ENCODE peak calls at places on chromosome 13, in four cellular contexts. V is AG09319, Y is heart right ventricle, S is breast epithelium. O is an unnamed sample.
A peak's percentile ranks its signal among the peaks of the same experiment; 100 is the strongest.

GRCh38 chr13:44337581-44337980 is 36.0 kb upstream of the SERP2 start:
- DNase-seq in V (no peak), Y (no peak), S (no peak), O (no peak)

GRCh38 chr13:98300956-98301641 is 124.0 kb upstream of the RNF113B start:
- DNase-seq in V (peak; percentile 14), Y (no peak), S (no peak), O (peak; percentile 52)

GRCh38 chr13:41461527-41462124 is 4.3 kb downstream of the RGCC start:
- DNase-seq in V (no peak), Y (no peak), S (no peak), O (no peak)

GRCh38 chr13:113585828-113586355 is 1.3 kb downstream of the TFDP1 start:
- DNase-seq in V (no peak), Y (no peak), S (peak; percentile 33), O (no peak)

GRCh38 chr13:59494560-59494970 is 669.2 kb downstream of the DIAPH3 start:
- DNase-seq in V (peak; percentile 11), Y (no peak), S (no peak), O (peak; percentile 76)

GRCh38 chr13:91112191-91112579 is 235.3 kb upstream of the MIR17HG start:
- DNase-seq in V (no peak), Y (no peak), S (no peak), O (no peak)

GRCh38 chr13:46134961-46135522 is 30.2 kb upstream of the CPB2 start:
- DNase-seq in V (no peak), Y (no peak), S (no peak), O (no peak)

GRCh38 chr13:40139896-40140520 is 484.5 kb downstream of the COG6 start:
- DNase-seq in V (no peak), Y (no peak), S (no peak), O (no peak)

GRCh38 chr13:91359071-91359470 is 11.6 kb downstream of the MIR17HG start:
- DNase-seq in V (no peak), Y (no peak), S (no peak), O (no peak)

GRCh38 chr13:40116008-40116407 is 460.5 kb downstream of the COG6 start:
- DNase-seq in V (no peak), Y (no peak), S (no peak), O (no peak)

GRCh38 chr13:102993348-102993747 is 72.9 kb downstream of the SLC10A2 start:
- DNase-seq in V (no peak), Y (no peak), S (no peak), O (no peak)

GRCh38 chr13:51397262-51397933 is 55.4 kb downstream of the INTS6 start:
- DNase-seq in V (peak; percentile 48), Y (no peak), S (no peak), O (peak; percentile 44)

GRCh38 chr13:30865131-30866009 is 40.7 kb upstream of the MEDAG start:
- DNase-seq in V (peak; percentile 83), Y (peak; percentile 70), S (peak; percentile 78), O (peak; percentile 91)
- TF ChIP-seq CTCF in V (peak; percentile 97), Y (peak; percentile 83), S (peak; percentile 94), O (peak; percentile 95)

GRCh38 chr13:110506859-110507566 is 54.5 kb downstream of the RAB20 start:
- DNase-seq in V (no peak), Y (peak; percentile 71), S (peak; percentile 78), O (no peak)

GRCh38 chr13:110509478-110509926 is 52.0 kb downstream of the RAB20 start:
- DNase-seq in V (no peak), Y (no peak), S (no peak), O (no peak)

GRCh38 chr13:110506396-110506795 is 55.1 kb downstream of the RAB20 start:
- DNase-seq in V (no peak), Y (no peak), S (no peak), O (no peak)

GRCh38 chr13:110505594-110505993 is 55.9 kb downstream of the RAB20 start:
- DNase-seq in V (no peak), Y (no peak), S (no peak), O (no peak)

DNA sequence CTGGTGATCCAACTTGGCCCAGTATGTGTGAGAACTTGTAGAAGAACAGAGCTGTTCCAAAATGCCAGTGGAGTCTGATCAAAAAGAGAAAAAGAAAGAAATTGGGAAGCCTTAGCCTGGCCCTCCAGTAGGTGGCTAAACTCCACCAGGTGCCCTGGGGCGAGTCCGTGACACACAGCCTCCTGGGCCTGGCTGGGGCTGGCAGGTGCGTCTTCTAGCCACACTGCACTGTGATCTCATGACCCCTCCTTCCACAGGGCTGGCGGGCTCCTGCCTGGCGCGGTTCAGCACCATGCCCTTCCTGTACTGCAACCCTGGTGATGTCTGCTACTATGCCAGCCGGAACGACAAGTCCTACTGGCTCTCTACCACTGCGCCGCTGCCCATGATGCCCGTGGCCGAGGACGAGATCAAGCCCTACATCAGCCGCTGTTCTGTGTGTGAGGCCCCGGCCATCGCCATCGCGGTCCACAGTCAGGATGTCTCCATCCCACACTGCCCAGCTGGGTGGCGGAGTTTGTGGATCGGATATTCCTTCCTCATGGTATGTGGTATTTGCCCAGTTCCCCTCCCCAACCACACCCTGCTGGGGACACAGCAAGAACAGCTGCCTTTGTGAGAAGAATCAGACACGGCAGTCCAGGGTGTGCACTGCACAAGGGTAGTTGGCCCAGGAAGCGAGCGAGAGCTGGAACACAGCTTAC is 53.7 kb downstream of the RAB20 start:
- DNase-seq in V (no peak), Y (peak; percentile 52), S (peak; percentile 60), O (no peak)
- TF ChIP-seq CTCF in V (no peak), Y (no peak), S (peak; percentile 53), O (peak; percentile 8)

DNA sequence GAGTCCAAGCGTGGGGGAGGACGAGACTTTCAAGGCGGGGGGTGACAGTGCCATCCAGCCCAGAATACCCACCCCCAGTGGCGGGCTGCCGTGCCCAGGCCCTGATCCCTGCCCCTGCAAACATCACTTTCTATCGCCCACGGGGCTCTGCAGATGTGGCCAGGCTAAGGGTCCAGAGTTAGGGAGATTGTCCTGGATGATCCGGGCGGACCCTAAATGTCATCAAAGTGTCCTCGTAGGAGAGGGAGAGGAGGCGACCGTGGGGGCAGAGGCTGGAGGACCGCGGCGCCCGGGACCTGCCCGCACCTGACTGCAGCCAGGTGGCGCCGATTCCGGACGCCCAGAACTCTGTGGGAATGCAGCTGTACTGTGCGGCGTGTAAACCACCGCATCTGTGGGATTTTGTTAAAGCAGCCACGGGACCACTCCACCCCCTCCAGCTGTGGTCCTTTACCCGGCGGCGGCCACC is 32.4 kb downstream of the GJA3 start:
- DNase-seq in V (no peak), Y (no peak), S (no peak), O (no peak)
- TF ChIP-seq CTCF in V (peak; percentile 7), Y (no peak), S (no peak), O (peak; percentile 18)

GRCh38 chr13:112392719-112393118 is 16.6 kb downstream of the SPACA7 start:
- DNase-seq in V (no peak), Y (no peak), S (no peak), O (no peak)
- TF ChIP-seq CTCF in V (no peak), Y (no peak), S (no peak), O (no peak)

GRCh38 chr13:62510906-62511655 is 1095.4 kb upstream of the PCDH20 start:
- DNase-seq in V (no peak), Y (no peak), S (no peak), O (no peak)

GRCh38 chr13:62512194-62513141 is 1096.8 kb upstream of the PCDH20 start:
- DNase-seq in V (no peak), Y (no peak), S (peak; percentile 20), O (peak; percentile 1)
- TF ChIP-seq CTCF in V (peak; percentile 67), Y (no peak), S (no peak), O (peak; percentile 69)

GRCh38 chr13:37277007-37277406 is 171.5 kb upstream of the CSNK1A1L start:
- DNase-seq in V (no peak), Y (no peak), S (no peak), O (no peak)

GRCh38 chr13:37277435-37278144 is 172.1 kb upstream of the CSNK1A1L start:
- DNase-seq in V (no peak), Y (no peak), S (no peak), O (peak; percentile 7)
- TF ChIP-seq CTCF in V (no peak), Y (no peak), S (no peak), O (peak; percentile 11)

GRCh38 chr13:26624572-26624971 is 67.1 kb downstream of the WASF3 start:
- DNase-seq in V (no peak), Y (no peak), S (no peak), O (no peak)

GRCh38 chr13:26628706-26629105 is 71.2 kb downstream of the WASF3 start:
- DNase-seq in V (no peak), Y (no peak), S (no peak), O (no peak)

GRCh38 chr13:26629260-26629659 is 71.8 kb downstream of the WASF3 start:
- DNase-seq in V (no peak), Y (no peak), S (no peak), O (no peak)
- TF ChIP-seq CTCF in V (peak; percentile 8), Y (no peak), S (no peak), O (peak; percentile 6)

GRCh38 chr13:104382941-104383340 is 1316.7 kb upstream of the SLC10A2 start:
- DNase-seq in V (no peak), Y (no peak), S (no peak), O (no peak)
- TF ChIP-seq CTCF in V (no peak), Y (no peak), S (no peak), O (no peak)

O was measured in AG04450.